ENCODE peak calls at places on chromosomes 6 and 20, in nine cellular contexts. M is IMR-90; C is substantia nigra; G is right atrium auricular region; W is HEK293T; F is naive thymus-derived CD4-positive, alpha-beta T cell; J is activated naive CD8-positive, alpha-beta T cell treated with anti-CD3 and anti-CD28 coated beads, Interleukin-2, amount 50 U/mL, for 24 hours; A is NT2/D1; D is foreskin fibroblast. U is an unnamed sample.

GRCh38 chr6:6863957-6864639 is 243.7 kb upstream of the RREB1 start:
- DNase-seq in D (no peak), A (no peak), G (no peak), C (no peak), W (no peak), M (no peak), J (no peak), F (no peak), U (no peak)

GRCh38 chr6:44227138-44227770 is 3.9 kb downstream of the SLC29A1 start:
- DNase-seq in W (no peak), G (no peak), A (no peak), M (no peak), J (no peak), C (no peak), D (no peak), F (no peak), U (peak; percentile 35)

GRCh38 chr6:3848925-3849605 is at the start of gene FAM50B:
- DNase-seq in M (peak; percentile 80), A (peak; percentile 72), D (peak; percentile 81), C (peak; percentile 95), F (peak; percentile 87), J (peak; percentile 90), W (peak; percentile 96), G (peak; percentile 94), U (peak; percentile 95)

GRCh38 chr6:11270030-11271027 is 37.9 kb upstream of the NEDD9 start:
- DNase-seq in C (no peak), W (peak; percentile 71), J (no peak), D (no peak), F (no peak), M (peak; percentile 10), G (peak; percentile 74), A (no peak), U (no peak)

GRCh38 chr20:20327756-20328155 is 40.1 kb upstream of the INSM1 start:
- DNase-seq in F (no peak), A (no peak), G (no peak), C (no peak), M (peak; percentile 1), W (no peak), J (no peak), D (no peak), U (no peak)

GRCh38 chr6:149855040-149855654 is 9.0 kb downstream of the LRP11 start:
- DNase-seq in C (no peak), M (peak; percentile 94), F (no peak), J (no peak), W (no peak), G (no peak), D (peak; percentile 87), A (no peak), U (no peak)

GRCh38 chr6:98590957-98591356 is 243.4 kb upstream of the POU3F2 start:
- DNase-seq in G (no peak), M (no peak), A (no peak), C (no peak), W (no peak), F (no peak), J (no peak), D (no peak), U (no peak)

GRCh38 chr20:23048283-23049200 is 930 bp downstream of the THBD start:
- DNase-seq in W (peak; percentile 64), M (peak; percentile 1), F (no peak), A (no peak), G (peak; percentile 69), D (peak; percentile 33), C (peak; percentile 25), J (peak; percentile 33), U (peak; percentile 69)

GRCh38 chr20:63132715-63133471 is 83.0 kb downstream of the YTHDF1 start:
- DNase-seq in D (no peak), A (no peak), W (no peak), J (no peak), F (no peak), G (no peak), M (no peak), C (no peak), U (no peak)

GRCh38 chr6:38477680-38478260 is 162.0 kb downstream of the BTBD9 start:
- DNase-seq in C (no peak), A (peak; percentile 11), G (no peak), J (no peak), D (no peak), F (no peak), W (no peak), M (no peak), U (no peak)

GRCh38 chr6:112117554-112117953 is 30.2 kb downstream of the FAM229B start:
- DNase-seq in F (no peak), C (no peak), D (peak; percentile 3), J (peak; percentile 16), W (no peak), M (peak; percentile 62), A (no peak), G (no peak), U (no peak)

GRCh38 chr6:39302669-39303424 is 11.4 kb downstream of the KCNK17 start:
- DNase-seq in D (peak; percentile 47), M (peak; percentile 47), F (peak; percentile 60), A (peak; percentile 68), W (peak; percentile 89), C (peak; percentile 75), J (peak; percentile 94), G (peak; percentile 82), U (peak; percentile 79)

GRCh38 chr6:31711233-31711632 is 3.9 kb upstream of the LY6G6D start:
- DNase-seq in C (no peak), G (no peak), F (no peak), M (no peak), A (no peak), D (no peak), W (no peak), J (no peak), U (no peak)

GRCh38 chr6:36110863-36111262 is 19.4 kb upstream of the MAPK13 start:
- DNase-seq in C (no peak), J (no peak), F (no peak), M (no peak), G (no peak), A (no peak), D (no peak), W (no peak), U (no peak)

GRCh38 chr6:62516287-62517152 is 230.5 kb upstream of the KHDRBS2 start:
- DNase-seq in J (no peak), F (no peak), A (peak; percentile 38), D (no peak), C (no peak), W (no peak), M (no peak), G (no peak), U (no peak)

GRCh38 chr6:162119349-162119748 is 608.2 kb downstream of the PRKN start:
- DNase-seq in G (no peak), C (no peak), J (no peak), A (no peak), M (no peak), W (no peak), D (no peak), F (no peak), U (peak; percentile 21)

GRCh38 chr20:24696396-24696795 is 227.0 kb downstream of the SYNDIG1 start:
- DNase-seq in J (no peak), D (no peak), M (no peak), C (no peak), G (peak; percentile 52), F (no peak), A (no peak), W (no peak), U (no peak)

GRCh38 chr6:47651505-47651944 is 46.9 kb upstream of the ADGRF4 start:
- DNase-seq in F (no peak), J (no peak), A (no peak), C (no peak), G (no peak), M (peak; percentile 74), W (no peak), D (no peak), U (no peak)

GRCh38 chr6:21442874-21443273 is 150.7 kb upstream of the SOX4 start:
- DNase-seq in F (no peak), D (no peak), A (no peak), C (no peak), M (no peak), G (no peak), J (no peak), W (no peak), U (no peak)

GRCh38 chr6:786946-787763 is 94.2 kb upstream of the EXOC2 start:
- DNase-seq in G (no peak), C (no peak), D (no peak), J (no peak), M (peak; percentile 3), W (peak; percentile 59), F (no peak), A (no peak), U (no peak)

GRCh38 chr6:4588581-4588980 is 187.6 kb upstream of the CDYL start:
- DNase-seq in D (no peak), F (no peak), J (no peak), C (no peak), G (no peak), M (no peak), A (no peak), W (no peak), U (no peak)

U was measured in left ventricle myocardium inferior.